ENCODE peak calls at places on chromosomes 12 and 14, in six cellular contexts. One of them, this sample, is unnamed.

GRCh38 chr14:38553586-38553985 is 297.7 kb upstream of the CLEC14A start:
- DNase-seq in HEK293T: no peak
- DNase-seq in DMS79 treated with DMSO at 0.1 percent for 48 hours: no peak
- DNase-seq in effector memory CD8-positive, alpha-beta T cell: no peak
- DNase-seq in NCI-H2171: no peak
- DNase-seq in sciatic nerve: no peak
- DNase-seq in this sample: no peak

GRCh38 chr12:21989819-21990412 is 48.7 kb upstream of the ABCC9 start:
- DNase-seq in HEK293T: no peak
- DNase-seq in sciatic nerve: no peak
- DNase-seq in effector memory CD8-positive, alpha-beta T cell: no peak
- DNase-seq in DMS79 treated with DMSO at 0.1 percent for 48 hours: no peak
- DNase-seq in NCI-H2171: no peak
- DNase-seq in this sample: no peak

GRCh38 chr14:64825006-64825405 is 54.7 kb downstream of the SPTB start:
- DNase-seq in DMS79 treated with DMSO at 0.1 percent for 48 hours: no peak
- DNase-seq in NCI-H2171: no peak
- DNase-seq in sciatic nerve: no peak
- DNase-seq in effector memory CD8-positive, alpha-beta T cell: no peak
- DNase-seq in HEK293T: no peak
- DNase-seq in this sample: no peak

GRCh38 chr14:77061630-77062029 is 33.1 kb upstream of the IRF2BPL start:
- DNase-seq in sciatic nerve: no peak
- DNase-seq in NCI-H2171: no peak
- DNase-seq in HEK293T: no peak
- DNase-seq in effector memory CD8-positive, alpha-beta T cell: no peak
- DNase-seq in DMS79 treated with DMSO at 0.1 percent for 48 hours: no peak
- DNase-seq in this sample: no peak

GRCh38 chr14:53963491-53964227 is 7.0 kb upstream of the BMP4 start:
- DNase-seq in NCI-H2171: no peak
- DNase-seq in sciatic nerve: peak
- DNase-seq in effector memory CD8-positive, alpha-beta T cell: no peak
- DNase-seq in HEK293T: no peak
- DNase-seq in DMS79 treated with DMSO at 0.1 percent for 48 hours: no peak
- DNase-seq in this sample: no peak

GRCh38 chr14:50061664-50062437 is 54.5 kb downstream of the VCPKMT start:
- DNase-seq in NCI-H2171: peak
- DNase-seq in DMS79 treated with DMSO at 0.1 percent for 48 hours: no peak
- DNase-seq in HEK293T: no peak
- DNase-seq in effector memory CD8-positive, alpha-beta T cell: peak
- DNase-seq in sciatic nerve: peak
- DNase-seq in this sample: peak

GRCh38 chr12:49974677-49975369 is 2.1 kb downstream of the AQP6 start:
- DNase-seq in sciatic nerve: no peak
- DNase-seq in NCI-H2171: no peak
- DNase-seq in effector memory CD8-positive, alpha-beta T cell: no peak
- DNase-seq in HEK293T: no peak
- DNase-seq in DMS79 treated with DMSO at 0.1 percent for 48 hours: no peak
- DNase-seq in this sample: no peak

GRCh38 chr12:43742106-43742505 is 16.5 kb downstream of the PUS7L start:
- DNase-seq in sciatic nerve: no peak
- DNase-seq in NCI-H2171: no peak
- DNase-seq in effector memory CD8-positive, alpha-beta T cell: no peak
- DNase-seq in HEK293T: no peak
- DNase-seq in DMS79 treated with DMSO at 0.1 percent for 48 hours: no peak
- DNase-seq in this sample: peak

GRCh38 chr12:60693019-60693626 is 1097.3 kb downstream of the SLC16A7 start:
- DNase-seq in sciatic nerve: no peak
- DNase-seq in HEK293T: no peak
- DNase-seq in effector memory CD8-positive, alpha-beta T cell: no peak
- DNase-seq in DMS79 treated with DMSO at 0.1 percent for 48 hours: no peak
- DNase-seq in NCI-H2171: no peak
- DNase-seq in this sample: no peak

GRCh38 chr12:108448246-108448645 is 66.8 kb upstream of the FICD start:
- DNase-seq in sciatic nerve: no peak
- DNase-seq in DMS79 treated with DMSO at 0.1 percent for 48 hours: no peak
- DNase-seq in NCI-H2171: no peak
- DNase-seq in effector memory CD8-positive, alpha-beta T cell: no peak
- DNase-seq in HEK293T: no peak
- DNase-seq in this sample: no peak

GRCh38 chr12:50017047-50017446 is 8.2 kb downstream of the RACGAP1 start:
- DNase-seq in NCI-H2171: no peak
- DNase-seq in DMS79 treated with DMSO at 0.1 percent for 48 hours: peak
- DNase-seq in effector memory CD8-positive, alpha-beta T cell: no peak
- DNase-seq in HEK293T: no peak
- DNase-seq in sciatic nerve: peak
- DNase-seq in this sample: no peak

GRCh38 chr12:76158518-76159321 is 74.2 kb upstream of the NAP1L1 start:
- DNase-seq in sciatic nerve: no peak
- DNase-seq in HEK293T: peak
- DNase-seq in effector memory CD8-positive, alpha-beta T cell: peak
- DNase-seq in DMS79 treated with DMSO at 0.1 percent for 48 hours: no peak
- DNase-seq in NCI-H2171: no peak
- DNase-seq in this sample: peak

GRCh38 chr14:77641207-77641533 is 24.7 kb upstream of the SPTLC2 start:
- DNase-seq in HEK293T: no peak
- DNase-seq in NCI-H2171: no peak
- DNase-seq in effector memory CD8-positive, alpha-beta T cell: no peak
- DNase-seq in DMS79 treated with DMSO at 0.1 percent for 48 hours: no peak
- DNase-seq in sciatic nerve: no peak
- DNase-seq in this sample: no peak

This sample was measured in SK-N-DZ.